ENCODE peak calls at places on chromosomes 11 and 22, in four cellular contexts. E, Q, V and N are unnamed samples.

GRCh38 chr22:48889209-48889830 is 938.4 kb downstream of the BRD1 start:
- DNase-seq in Q (no peak), V (no peak), E (no peak), N (no peak)

GRCh38 chr22:42188808-42189447 is 58.3 kb upstream of the CYP2D6 start:
- DNase-seq in V (no peak), E (no peak), Q (no peak), N (no peak)

GRCh38 chr11:85903406-85903805 is 48.2 kb downstream of the CCDC83 start:
- DNase-seq in E (no peak), V (no peak), Q (no peak), N (no peak)

GRCh38 chr22:32411388-32411787 is 659 bp downstream of the RTCB start:
- DNase-seq in V (peak; percentile 15), E (no peak), Q (peak; percentile 27), N (peak; percentile 24)

GRCh38 chr11:91860661-91861060 is 364.0 kb upstream of the FAT3 start:
- DNase-seq in E (no peak), Q (no peak), V (no peak), N (no peak)

GRCh38 chr22:38454361-38455062 is 487 bp downstream of the KCNJ4 start:
- DNase-seq in Q (no peak), E (no peak), V (no peak), N (no peak)

GRCh38 chr22:50530857-50531545 is 1.2 kb upstream of the TYMP start:
- DNase-seq in E (peak; percentile 79), Q (peak; percentile 47), V (no peak), N (no peak)

GRCh38 chr22:48765595-48765994 is 1062.1 kb downstream of the BRD1 start:
- DNase-seq in E (no peak), V (no peak), Q (no peak), N (no peak)

GRCh38 chr11:64880240-64881001 is 2.0 kb upstream of the EHD1 start:
- DNase-seq in V (no peak), E (no peak), Q (no peak), N (no peak)

GRCh38 chr11:108963118-108963517 is 298.2 kb downstream of the DDX10 start:
- DNase-seq in E (no peak), Q (no peak), V (no peak), N (no peak)

GRCh38 chr11:134398644-134399292 is 13.3 kb downstream of the B3GAT1 start:
- DNase-seq in E (no peak), V (no peak), Q (no peak), N (no peak)

GRCh38 chr11:102733232-102733875 is 8.6 kb upstream of the MMP8 start:
- DNase-seq in V (peak; percentile 78), E (peak; percentile 86), Q (peak; percentile 60), N (peak; percentile 78)
- TF ChIP-seq SP1 in V (no peak), E (no peak), Q (no peak), N (no peak)

GRCh38 chr11:75668508-75669297 is at the start of gene MAP6:
- DNase-seq in E (peak; percentile 64), V (peak; percentile 22), Q (no peak), N (peak; percentile 41)

GRCh38 chr11:75667831-75668507 is 869 bp downstream of the MAP6 start:
- DNase-seq in Q (no peak), V (no peak), E (peak; percentile 74), N (peak; percentile 78)

GRCh38 chr11:75665126-75665525 is 3.7 kb downstream of the MAP6 start:
- DNase-seq in Q (no peak), E (no peak), V (no peak), N (no peak)

GRCh38 chr11:75664366-75664765 is 4.5 kb downstream of the MAP6 start:
- DNase-seq in E (no peak), Q (no peak), V (no peak), N (no peak)

GRCh38 chr11:75667268-75667830 is 1.5 kb downstream of the MAP6 start:
- DNase-seq in E (peak; percentile 59), Q (no peak), V (no peak), N (peak; percentile 37)
- TF ChIP-seq ELF4 in E (no peak), Q (no peak), V (no peak), N (no peak)

GRCh38 chr11:2825886-2826678 is 59.5 kb downstream of the CDKN1C start:
- DNase-seq in V (no peak), E (no peak), Q (peak; percentile 60), N (no peak)

GRCh38 chr11:2824851-2825250 is 60.7 kb downstream of the CDKN1C start:
- DNase-seq in E (no peak), V (no peak), Q (no peak), N (no peak)

GRCh38 chr11:2826679-2827056 is 58.9 kb downstream of the CDKN1C start:
- DNase-seq in V (no peak), Q (no peak), E (no peak), N (no peak)

GRCh38 chr11:2827256-2827655 is 58.3 kb downstream of the CDKN1C start:
- DNase-seq in V (no peak), E (no peak), Q (no peak), N (no peak)

DNA sequence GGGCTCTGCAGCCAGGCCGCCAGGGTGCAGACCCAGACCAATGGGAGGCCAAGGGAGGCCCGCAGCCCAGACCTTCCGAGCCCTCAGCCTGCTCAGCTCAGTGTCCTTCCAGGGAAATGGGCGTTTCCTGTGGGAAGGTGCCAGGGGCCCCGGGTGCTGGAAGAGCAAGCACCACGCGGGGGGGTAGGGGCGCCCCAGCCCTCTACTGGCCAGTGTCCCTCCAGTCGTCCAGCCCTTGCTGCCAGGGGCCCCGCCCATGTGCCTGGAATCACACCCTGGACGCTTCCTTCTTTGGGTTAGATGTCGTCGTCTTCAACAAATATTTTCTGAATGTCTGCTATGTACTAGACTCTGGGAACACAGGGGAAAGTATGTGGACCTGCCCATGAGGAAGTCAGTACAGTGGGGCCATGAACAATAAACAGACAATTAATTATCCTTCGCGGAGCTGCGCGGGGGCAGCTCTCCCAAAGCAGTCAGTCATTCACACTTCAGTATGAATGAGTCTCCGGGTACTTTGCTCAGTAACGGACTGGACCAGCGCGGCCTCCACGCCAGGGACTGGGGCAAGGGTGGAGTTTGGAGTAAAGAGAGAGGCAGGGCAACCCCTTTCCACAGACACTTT is 60.2 kb downstream of the CDKN1C start:
- DNase-seq in V (no peak), E (no peak), Q (peak; percentile 21), N (no peak)
- TF ChIP-seq SP1 in V (no peak), E (no peak), Q (no peak), N (no peak)

GRCh38 chr22:35152316-35152715 is 86.4 kb downstream of the ISX start:
- DNase-seq in E (peak; percentile 22), Q (no peak), V (no peak), N (no peak)

GRCh38 chr22:35154937-35155387 is 89.0 kb downstream of the ISX start:
- DNase-seq in E (peak; percentile 86), Q (peak; percentile 56), V (peak; percentile 70), N (peak; percentile 78)

GRCh38 chr22:35149149-35149548 is 83.2 kb downstream of the ISX start:
- DNase-seq in E (no peak), V (no peak), Q (no peak), N (no peak)

GRCh38 chr22:35148381-35148780 is 82.4 kb downstream of the ISX start:
- DNase-seq in V (no peak), Q (no peak), E (no peak), N (no peak)

DNA sequence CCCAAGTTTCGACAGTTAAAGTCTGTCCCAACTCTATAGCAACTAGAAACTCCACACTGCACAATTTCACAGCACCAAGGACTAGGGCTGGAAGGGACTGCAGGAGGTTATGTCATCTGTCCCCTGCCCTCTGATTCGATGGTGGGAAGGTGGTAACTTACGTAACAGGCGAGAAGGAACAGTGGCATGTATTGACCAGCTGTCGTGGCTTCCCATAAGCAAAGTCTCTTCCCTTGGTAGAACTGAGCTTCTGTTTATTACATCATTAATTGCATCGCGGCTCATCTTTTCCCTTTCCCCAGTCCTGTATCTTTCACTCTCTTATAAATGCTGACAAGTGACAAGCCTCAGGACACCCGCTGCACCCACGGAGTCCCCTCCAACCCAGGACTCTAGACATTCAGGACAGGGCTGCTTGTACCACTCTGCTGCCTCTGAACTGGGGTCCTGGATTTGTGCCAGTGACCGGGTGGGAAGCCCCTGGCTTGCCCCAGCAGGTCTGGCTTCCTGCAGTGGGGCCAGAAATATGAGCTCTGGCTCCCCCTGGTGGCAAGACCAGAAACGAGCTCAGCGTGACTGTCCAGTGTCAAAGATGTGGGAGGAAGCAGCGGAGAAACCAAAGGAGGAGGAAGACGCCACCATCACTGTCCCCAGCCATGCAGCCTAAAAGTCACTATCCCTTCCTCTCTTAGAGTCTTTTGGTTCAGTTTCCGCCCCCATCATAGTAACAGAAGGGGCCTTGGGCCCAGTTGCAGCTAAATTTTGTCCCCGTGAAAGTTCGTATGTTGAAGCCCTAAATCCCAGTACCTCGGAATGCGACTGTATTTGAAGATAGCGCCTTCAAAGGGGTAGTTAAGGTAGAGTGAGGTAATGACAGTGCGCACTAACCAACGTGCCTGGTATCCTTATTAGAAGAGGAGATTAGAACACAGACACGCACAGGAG is 84.5 kb downstream of the ISX start:
- DNase-seq in E (peak; percentile 89), V (peak; percentile 72), Q (peak; percentile 36), N (peak; percentile 77)
- TF ChIP-seq ELF4 in E (no peak), V (no peak), Q (no peak), N (no peak)

DNA sequence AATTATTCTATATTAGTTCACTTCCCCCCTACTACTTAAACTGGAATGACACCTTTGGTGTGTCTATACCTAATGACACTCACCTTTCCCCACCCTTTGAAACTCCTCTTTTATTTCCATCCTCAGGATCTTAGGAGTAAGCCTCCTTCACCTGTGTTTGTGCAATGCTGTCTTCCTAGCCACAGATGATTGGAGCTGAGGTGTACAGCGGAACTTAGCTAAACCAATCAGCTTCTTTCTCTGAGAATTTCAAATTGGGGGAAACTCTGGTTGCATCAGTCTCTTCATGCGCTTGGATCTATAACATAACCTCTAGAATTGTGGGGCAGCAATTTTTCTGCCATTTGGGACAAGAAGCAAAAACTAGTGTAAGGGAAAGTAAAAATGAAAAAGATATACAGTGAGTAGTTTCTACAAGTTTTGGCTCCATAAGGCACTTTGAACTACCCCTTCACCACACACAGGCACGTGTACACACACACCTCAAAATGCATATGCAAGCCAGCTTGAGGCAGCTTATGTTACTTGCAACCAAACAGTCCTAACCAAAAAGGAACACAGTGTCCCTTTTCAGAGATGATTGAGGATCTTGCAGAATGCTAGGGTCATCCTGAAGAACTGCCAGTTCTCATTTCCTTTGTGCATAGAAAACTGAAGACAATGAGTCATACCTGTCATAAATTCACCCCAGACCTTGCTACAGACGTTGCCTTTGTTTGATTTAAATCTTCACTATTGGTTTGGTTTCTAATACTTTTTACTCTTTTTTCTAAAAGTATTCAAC is 36.0 kb upstream of the LDLRAD3 start:
- DNase-seq in E (no peak), V (no peak), Q (no peak), N (no peak)
- TF ChIP-seq SP1 in E (no peak), V (no peak), Q (no peak), N (no peak)

DNA sequence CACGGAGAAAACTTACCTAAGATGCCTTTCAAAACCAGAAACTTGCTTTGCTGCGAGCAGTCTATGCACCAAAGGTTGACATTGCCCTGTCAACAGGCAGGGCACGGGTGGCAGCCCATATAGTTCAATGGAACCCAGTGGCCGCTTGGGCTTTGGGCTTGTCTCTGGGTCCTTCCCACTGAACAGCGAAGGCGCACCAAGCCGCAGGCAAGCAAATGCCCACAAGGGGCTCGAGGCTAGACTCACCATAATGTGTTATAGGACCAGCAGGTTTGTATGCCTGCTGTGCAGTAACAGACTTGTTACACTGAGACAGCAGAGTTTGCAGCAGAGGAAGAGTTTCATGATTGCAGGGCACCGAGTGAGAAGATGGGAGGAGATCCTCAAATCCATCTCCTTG is 20.3 kb downstream of the CLDN5 start:
- DNase-seq in E (peak; percentile 48), V (peak; percentile 48), Q (no peak), N (no peak)
- TF ChIP-seq ELF4 in E (no peak), V (no peak), Q (no peak), N (no peak)